ENCODE peak calls at places on chromosome 3, in five cellular contexts. One of them, this sample, is unnamed.

GRCh38 chr3:109045271-109046051 is 72.5 kb downstream of the MORC1 start:
- DNase-seq in HepG2: no peak
- DNase-seq in A549: no peak
- DNase-seq in GM12878: no peak
- DNase-seq in endothelial cell of umbilical vein: no peak
- DNase-seq in this sample: no peak

GRCh38 chr3:71908001-71908400 is 123.1 kb upstream of the PROK2 start:
- DNase-seq in A549: no peak
- DNase-seq in endothelial cell of umbilical vein: no peak
- DNase-seq in HepG2: no peak
- DNase-seq in GM12878: no peak
- DNase-seq in this sample: no peak

GRCh38 chr3:42369304-42369703 is 41.1 kb downstream of the LYZL4 start:
- DNase-seq in HepG2: no peak
- DNase-seq in GM12878: no peak
- DNase-seq in A549: no peak
- DNase-seq in endothelial cell of umbilical vein: no peak
- DNase-seq in this sample: no peak

GRCh38 chr3:127141921-127142730 is 50.8 kb upstream of the PRR23E start:
- DNase-seq in endothelial cell of umbilical vein: no peak
- DNase-seq in GM12878: no peak
- DNase-seq in A549: peak
- DNase-seq in HepG2: peak
- DNase-seq in this sample: no peak

GRCh38 chr3:128278761-128279593 is 125.7 kb downstream of the EEFSEC start:
- DNase-seq in endothelial cell of umbilical vein: peak
- DNase-seq in HepG2: no peak
- DNase-seq in A549: no peak
- DNase-seq in GM12878: no peak
- DNase-seq in this sample: no peak

GRCh38 chr3:114445233-114445632 is 151.4 kb downstream of the TIGIT start:
- DNase-seq in A549: no peak
- DNase-seq in GM12878: no peak
- DNase-seq in HepG2: no peak
- DNase-seq in endothelial cell of umbilical vein: no peak
- DNase-seq in this sample: no peak

GRCh38 chr3:187935623-187936156 is 190.4 kb upstream of the BCL6 start:
- DNase-seq in endothelial cell of umbilical vein: no peak
- DNase-seq in A549: no peak
- DNase-seq in HepG2: no peak
- DNase-seq in GM12878: peak
- DNase-seq in this sample: no peak

GRCh38 chr3:124702950-124703349 is 27.3 kb upstream of the UMPS start:
- DNase-seq in HepG2: no peak
- DNase-seq in A549: no peak
- DNase-seq in GM12878: no peak
- DNase-seq in endothelial cell of umbilical vein: no peak
- DNase-seq in this sample: no peak

GRCh38 chr3:62252614-62253147 is 120.7 kb downstream of the FEZF2 start:
- DNase-seq in GM12878: no peak
- DNase-seq in HepG2: no peak
- DNase-seq in endothelial cell of umbilical vein: no peak
- DNase-seq in A549: no peak
- DNase-seq in this sample: no peak

GRCh38 chr3:58631742-58632141 is 34.8 kb downstream of the FAM3D start:
- DNase-seq in GM12878: no peak
- DNase-seq in endothelial cell of umbilical vein: no peak
- DNase-seq in HepG2: no peak
- DNase-seq in A549: no peak
- DNase-seq in this sample: no peak

GRCh38 chr3:4517095-4517494 is 23.9 kb downstream of the ITPR1 start:
- DNase-seq in GM12878: no peak
- DNase-seq in endothelial cell of umbilical vein: peak
- DNase-seq in A549: no peak
- DNase-seq in HepG2: no peak
- DNase-seq in this sample: no peak

GRCh38 chr3:76040946-76041345 is 255.6 kb upstream of the ZNF717 start:
- DNase-seq in GM12878: no peak
- DNase-seq in endothelial cell of umbilical vein: no peak
- DNase-seq in A549: no peak
- DNase-seq in HepG2: no peak
- DNase-seq in this sample: no peak

GRCh38 chr3:30527720-30528119 is 78.7 kb upstream of the TGFBR2 start:
- DNase-seq in HepG2: no peak
- DNase-seq in endothelial cell of umbilical vein: peak
- DNase-seq in A549: no peak
- DNase-seq in GM12878: no peak
- DNase-seq in this sample: no peak

GRCh38 chr3:139122221-139122581 is 77.5 kb upstream of the PRR23C start:
- DNase-seq in HepG2: no peak
- DNase-seq in A549: no peak
- DNase-seq in GM12878: no peak
- DNase-seq in endothelial cell of umbilical vein: no peak
- DNase-seq in this sample: no peak

GRCh38 chr3:71389911-71390573 is 193.5 kb downstream of the FOXP1 start:
- DNase-seq in endothelial cell of umbilical vein: peak
- DNase-seq in A549: peak
- DNase-seq in HepG2: peak
- DNase-seq in GM12878: no peak
- DNase-seq in this sample: no peak

GRCh38 chr3:102229062-102229655 is 205.7 kb upstream of the ZPLD1 start:
- DNase-seq in A549: peak
- DNase-seq in HepG2: peak
- DNase-seq in GM12878: peak
- DNase-seq in endothelial cell of umbilical vein: peak
- DNase-seq in this sample: peak

GRCh38 chr3:105997800-105998526 is 129.2 kb upstream of the CBLB start:
- DNase-seq in GM12878: no peak
- DNase-seq in endothelial cell of umbilical vein: no peak
- DNase-seq in A549: peak
- DNase-seq in HepG2: no peak
- DNase-seq in this sample: peak

GRCh38 chr3:186964071-186964470 is 33.7 kb downstream of the ST6GAL1 start:
- DNase-seq in HepG2: no peak
- DNase-seq in A549: no peak
- DNase-seq in GM12878: no peak
- DNase-seq in endothelial cell of umbilical vein: no peak
- DNase-seq in this sample: no peak

GRCh38 chr3:197309528-197310361 is 11.3 kb upstream of the DLG1 start:
- DNase-seq in A549: no peak
- DNase-seq in GM12878: no peak
- DNase-seq in HepG2: no peak
- DNase-seq in endothelial cell of umbilical vein: peak
- DNase-seq in this sample: no peak

GRCh38 chr3:111589303-111590095 is 5.6 kb downstream of the ZBED2 start:
- DNase-seq in endothelial cell of umbilical vein: no peak
- DNase-seq in GM12878: no peak
- DNase-seq in A549: peak
- DNase-seq in HepG2: no peak
- DNase-seq in this sample: no peak

GRCh38 chr3:134361162-134361831 is 12.9 kb downstream of the AMOTL2 start:
- DNase-seq in GM12878: no peak
- DNase-seq in endothelial cell of umbilical vein: no peak
- DNase-seq in HepG2: no peak
- DNase-seq in A549: no peak
- DNase-seq in this sample: no peak

GRCh38 chr3:123026551-123027291 is 842 bp downstream of the SEMA5B start:
- DNase-seq in A549: peak
- DNase-seq in GM12878: no peak
- DNase-seq in endothelial cell of umbilical vein: no peak
- DNase-seq in HepG2: no peak
- DNase-seq in this sample: no peak

GRCh38 chr3:17336291-17336690 is 406.1 kb downstream of the TBC1D5 start:
- DNase-seq in GM12878: no peak
- DNase-seq in HepG2: no peak
- DNase-seq in endothelial cell of umbilical vein: peak
- DNase-seq in A549: no peak
- DNase-seq in this sample: no peak

GRCh38 chr3:45207471-45207870 is 18.6 kb downstream of the TMEM158 start:
- DNase-seq in A549: no peak
- DNase-seq in GM12878: no peak
- DNase-seq in endothelial cell of umbilical vein: no peak
- DNase-seq in HepG2: no peak
- DNase-seq in this sample: no peak

GRCh38 chr3:46998121-46998851 is 18.8 kb downstream of the NBEAL2 start:
- DNase-seq in endothelial cell of umbilical vein: peak
- DNase-seq in GM12878: no peak
- DNase-seq in HepG2: peak
- DNase-seq in A549: peak
- DNase-seq in this sample: peak

GRCh38 chr3:105349988-105350387 is 16.7 kb upstream of the ALCAM start:
- DNase-seq in HepG2: no peak
- DNase-seq in A549: no peak
- DNase-seq in GM12878: no peak
- DNase-seq in endothelial cell of umbilical vein: no peak
- DNase-seq in this sample: no peak

GRCh38 chr3:111392911-111393351 is 149.1 kb upstream of the CD96 start:
- DNase-seq in A549: peak
- DNase-seq in endothelial cell of umbilical vein: no peak
- DNase-seq in HepG2: no peak
- DNase-seq in GM12878: no peak
- DNase-seq in this sample: no peak

GRCh38 chr3:16927485-16927884 is 42.7 kb downstream of the PLCL2 start:
- DNase-seq in A549: no peak
- DNase-seq in endothelial cell of umbilical vein: no peak
- DNase-seq in GM12878: no peak
- DNase-seq in HepG2: no peak
- DNase-seq in this sample: peak

GRCh38 chr3:30443756-30444673 is 162.4 kb upstream of the TGFBR2 start:
- DNase-seq in endothelial cell of umbilical vein: peak
- DNase-seq in GM12878: no peak
- DNase-seq in HepG2: no peak
- DNase-seq in A549: no peak
- DNase-seq in this sample: no peak

GRCh38 chr3:43996379-43997301 is 245.0 kb upstream of the TOPAZ1 start:
- DNase-seq in endothelial cell of umbilical vein: peak
- DNase-seq in GM12878: no peak
- DNase-seq in A549: peak
- DNase-seq in HepG2: no peak
- DNase-seq in this sample: no peak

GRCh38 chr3:139668332-139668731 is 9.4 kb downstream of the NMNAT3 start:
- DNase-seq in endothelial cell of umbilical vein: no peak
- DNase-seq in GM12878: no peak
- DNase-seq in HepG2: no peak
- DNase-seq in A549: no peak
- DNase-seq in this sample: no peak

GRCh38 chr3:78098367-78098766 is 1058.5 kb downstream of the ROBO2 start:
- DNase-seq in HepG2: no peak
- DNase-seq in A549: no peak
- DNase-seq in GM12878: no peak
- DNase-seq in endothelial cell of umbilical vein: no peak
- DNase-seq in this sample: no peak

GRCh38 chr3:78096488-78097255 is 1056.8 kb downstream of the ROBO2 start:
- DNase-seq in HepG2: no peak
- DNase-seq in endothelial cell of umbilical vein: no peak
- DNase-seq in GM12878: no peak
- DNase-seq in A549: no peak
- DNase-seq in this sample: no peak

DNA sequence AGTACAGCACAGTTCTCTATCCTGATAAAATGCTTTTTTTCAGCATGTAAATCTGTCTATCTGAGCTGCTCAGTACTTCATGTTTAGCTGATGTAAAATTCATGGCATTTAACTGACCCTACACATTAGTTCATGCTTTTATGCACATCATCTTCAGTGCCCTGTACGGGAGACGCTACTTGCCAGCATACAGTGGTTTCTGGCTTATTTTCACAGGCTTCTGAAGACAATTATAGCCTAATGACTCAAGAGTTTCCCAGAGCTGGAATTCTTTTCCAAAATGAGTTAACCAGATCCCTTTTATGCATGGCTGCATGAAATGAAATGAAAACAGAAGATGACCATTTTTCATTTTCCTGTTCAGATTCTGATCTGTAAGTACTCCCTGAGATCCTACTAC is 1061.5 kb downstream of the ROBO2 start:
- DNase-seq in A549: no peak
- DNase-seq in GM12878: no peak
- DNase-seq in endothelial cell of umbilical vein: no peak
- DNase-seq in HepG2: no peak
- DNase-seq in this sample: no peak
- H3K27ac ChIP-seq in A549: no peak
- H3K27ac ChIP-seq in GM12878: no peak
- H3K27ac ChIP-seq in endothelial cell of umbilical vein: no peak
- H3K27ac ChIP-seq in HepG2: no peak
- H3K27ac ChIP-seq in this sample: no peak

DNA sequence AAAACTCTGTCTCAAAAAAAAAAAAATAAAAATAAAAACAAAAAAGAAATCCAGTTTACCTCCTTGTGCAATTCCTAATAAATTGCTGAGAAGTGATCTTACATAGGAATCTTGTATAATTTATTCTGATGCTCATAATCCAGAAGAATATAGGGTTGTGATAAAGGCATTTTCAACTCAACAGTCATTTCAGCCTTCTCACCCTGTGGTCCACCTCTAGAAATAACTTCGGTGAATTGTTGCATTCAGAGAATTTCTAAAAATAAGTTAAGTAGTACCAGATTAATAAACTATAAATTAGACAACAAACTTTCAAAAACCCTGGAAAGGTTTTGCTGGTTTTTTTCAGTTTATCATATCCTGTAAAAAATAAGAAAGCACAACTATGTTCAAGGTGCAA is 20.2 kb downstream of the RAF1 start:
- DNase-seq in endothelial cell of umbilical vein: no peak
- DNase-seq in GM12878: no peak
- DNase-seq in A549: no peak
- DNase-seq in HepG2: no peak
- DNase-seq in this sample: no peak
- TF ChIP-seq MYC in endothelial cell of umbilical vein: no peak
- TF ChIP-seq MYC in GM12878: no peak
- TF ChIP-seq MYC in A549: no peak
- TF ChIP-seq MYC in HepG2: no peak
- TF ChIP-seq MYC in this sample: no peak

DNA sequence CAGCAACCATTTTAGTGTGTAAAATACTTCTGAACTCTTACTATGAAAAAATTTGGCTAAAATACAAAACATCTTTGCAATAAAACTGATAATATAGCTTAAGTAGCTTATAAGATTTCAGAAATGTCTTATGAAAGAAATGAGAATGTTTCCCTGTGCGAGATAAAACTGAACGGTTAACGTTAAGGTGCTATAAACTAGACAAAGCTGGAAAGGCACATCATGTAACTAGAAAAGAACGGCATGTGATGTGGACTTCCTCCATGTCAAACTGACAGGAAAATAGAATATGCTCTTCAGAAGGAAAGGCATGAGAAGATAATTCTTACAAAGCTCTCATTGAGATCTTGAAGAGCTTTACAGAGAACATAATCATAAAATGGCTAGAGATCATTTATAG is 36.5 kb downstream of the NCK1 start:
- DNase-seq in HepG2: no peak
- DNase-seq in GM12878: no peak
- DNase-seq in endothelial cell of umbilical vein: peak
- DNase-seq in A549: no peak
- DNase-seq in this sample: no peak
- H3K27ac ChIP-seq in HepG2: no peak
- H3K27ac ChIP-seq in GM12878: no peak
- H3K27ac ChIP-seq in endothelial cell of umbilical vein: no peak
- H3K27ac ChIP-seq in A549: no peak
- H3K27ac ChIP-seq in this sample: no peak

GRCh38 chr3:14477311-14477935 is 62.7 kb downstream of the GRIP2 start:
- DNase-seq in endothelial cell of umbilical vein: no peak
- DNase-seq in A549: no peak
- DNase-seq in HepG2: no peak
- DNase-seq in GM12878: no peak
- DNase-seq in this sample: no peak
- TF ChIP-seq MYC in endothelial cell of umbilical vein: no peak
- TF ChIP-seq MYC in A549: no peak
- TF ChIP-seq MYC in HepG2: no peak
- TF ChIP-seq MYC in GM12878: no peak
- TF ChIP-seq MYC in this sample: no peak

This sample was measured in K562.